ENCODE peak calls at places on chromosomes 13 and 19, in ten cellular contexts. R is activated CD8-positive, alpha-beta memory T cell treated with anti-CD3 and anti-CD28 coated beads, Interleukin-2, amount 50 U/mL, for 4 hours; V is SW 1271; N is NCI-H2081; B is T-cell; Y is upper lobe of left lung; T is stimulated activated CD4-positive, alpha-beta T cell treated with anti-CD3 and anti-CD28 coated beads, Interleukin-15, amount 100 ng/mL, for 24 hours; J is right lobe of liver; G is ELR; P is non-pigmented ciliary epithelial cell. O is an unnamed sample.

GRCh38 chr19:50908311-50908710 is 2.9 kb downstream of the KLK4 start:
- DNase-seq in G (no peak), N (no peak), V (no peak), R (no peak), T (no peak), P (no peak), J (no peak), Y (no peak), B (no peak), O (no peak)

GRCh38 chr13:34469212-34469983 is 472.7 kb upstream of the NBEA start:
- DNase-seq in B (no peak), G (no peak), T (no peak), Y (no peak), V (no peak), P (no peak), N (peak; percentile 85), J (no peak), R (no peak), O (peak; percentile 25)

GRCh38 chr19:46428278-46429141 is at the start of gene PNMA8C:
- DNase-seq in V (no peak), J (peak; percentile 86), G (peak; percentile 54), T (peak; percentile 71), Y (peak; percentile 22), P (no peak), N (no peak), R (peak; percentile 51), B (peak; percentile 38), O (peak; percentile 63)

GRCh38 chr19:40702337-40703012 is 12.0 kb upstream of the NUMBL start:
- DNase-seq in G (no peak), J (no peak), R (no peak), P (no peak), Y (no peak), T (no peak), B (no peak), N (no peak), V (no peak), O (no peak)

GRCh38 chr13:92413452-92413851 is 813.2 kb upstream of the GPC6 start:
- DNase-seq in P (no peak), R (no peak), Y (no peak), G (no peak), N (no peak), J (no peak), T (no peak), V (no peak), B (no peak), O (no peak)

GRCh38 chr13:95128045-95128643 is 173.1 kb downstream of the ABCC4 start:
- DNase-seq in P (no peak), N (peak; percentile 88), T (no peak), G (no peak), B (no peak), Y (no peak), J (no peak), V (no peak), R (no peak), O (peak; percentile 27)

GRCh38 chr13:111902726-111903125 is 164.2 kb upstream of the SOX1 start:
- DNase-seq in T (no peak), V (no peak), Y (no peak), R (no peak), J (no peak), G (no peak), P (no peak), B (no peak), N (no peak), O (no peak)

GRCh38 chr19:12794196-12794921 is 3.1 kb downstream of the JUNB start:
- DNase-seq in T (no peak), N (no peak), G (peak; percentile 13), Y (peak; percentile 31), B (no peak), P (no peak), J (no peak), R (no peak), V (no peak), O (peak; percentile 65)

GRCh38 chr19:29508181-29508580 is 17.6 kb upstream of the VSTM2B start:
- DNase-seq in J (no peak), T (no peak), N (no peak), B (no peak), R (no peak), Y (no peak), G (no peak), V (no peak), P (no peak), O (no peak)

GRCh38 chr13:98452851-98453250 is 124.1 kb downstream of the STK24 start:
- DNase-seq in P (no peak), B (no peak), G (no peak), N (no peak), R (no peak), V (no peak), T (no peak), J (no peak), Y (no peak), O (no peak)

GRCh38 chr19:17333611-17334413 is 843 bp downstream of the ANO8 start:
- DNase-seq in R (peak; percentile 78), T (peak; percentile 88), Y (peak; percentile 69), B (peak; percentile 70), P (no peak), N (no peak), G (peak; percentile 92), V (peak; percentile 13), J (no peak), O (peak; percentile 81)

GRCh38 chr19:2630352-2631001 is 72.0 kb downstream of the GNG7 start:
- DNase-seq in P (no peak), N (no peak), Y (no peak), B (no peak), T (no peak), R (no peak), G (no peak), J (no peak), V (no peak), O (no peak)

GRCh38 chr13:25980255-25980654 is 71.6 kb downstream of the SHISA2 start:
- DNase-seq in P (no peak), G (peak; percentile 21), R (no peak), J (no peak), B (no peak), Y (no peak), T (peak; percentile 6), V (peak; percentile 20), N (peak; percentile 9), O (peak; percentile 26)

GRCh38 chr13:37072024-37072423 is 12.5 kb upstream of the SUPT20H start:
- DNase-seq in P (no peak), V (no peak), T (no peak), J (no peak), G (no peak), R (no peak), B (no peak), N (no peak), Y (no peak), O (no peak)

GRCh38 chr19:11496391-11497163 is 9.1 kb downstream of the ZNF653 start:
- DNase-seq in Y (peak; percentile 49), R (peak; percentile 67), J (peak; percentile 66), B (peak; percentile 64), P (no peak), G (peak; percentile 93), V (peak; percentile 75), N (peak; percentile 34), T (peak; percentile 80), O (peak; percentile 85)

GRCh38 chr19:31110331-31110730 is 238.9 kb downstream of the TSHZ3 start:
- DNase-seq in V (no peak), N (no peak), J (no peak), T (peak; percentile 9), G (peak; percentile 54), Y (no peak), R (no peak), P (no peak), B (no peak), O (peak; percentile 76)